ENCODE peak calls at places on chromosomes 1 and 21, in seven cellular contexts. One of them, this sample, is unnamed.
A peak's percentile ranks its signal among the peaks of the same experiment; 100 is the strongest.

GRCh38 chr1:155301342-155301841 is at the start of gene PKLR:
- DNase-seq in SK-N-SH: no peak
- DNase-seq in HepG2: no peak
- DNase-seq in K562: peak; percentile 81
- DNase-seq in HCT116: no peak
- DNase-seq in H1: no peak
- DNase-seq in GM12878: no peak
- DNase-seq in this sample: no peak

GRCh38 chr1:150981177-150981804 is 801 bp upstream of the ANXA9 start:
- DNase-seq in SK-N-SH: no peak
- DNase-seq in HepG2: peak; percentile 87
- DNase-seq in K562: no peak
- DNase-seq in HCT116: no peak
- DNase-seq in H1: peak; percentile 82
- DNase-seq in GM12878: no peak
- DNase-seq in this sample: peak; percentile 96

GRCh38 chr1:243312962-243313634 is 57.3 kb downstream of the SDCCAG8 start:
- DNase-seq in SK-N-SH: no peak
- DNase-seq in HepG2: no peak
- DNase-seq in K562: no peak
- DNase-seq in HCT116: no peak
- DNase-seq in H1: no peak
- DNase-seq in GM12878: peak; percentile 48
- DNase-seq in this sample: no peak

GRCh38 chr1:2539312-2539907 is 9.3 kb upstream of the HES5 start:
- DNase-seq in SK-N-SH: no peak
- DNase-seq in HepG2: no peak
- DNase-seq in K562: peak; percentile 64
- DNase-seq in HCT116: no peak
- DNase-seq in H1: peak; percentile 92
- DNase-seq in GM12878: no peak
- DNase-seq in this sample: no peak

GRCh38 chr1:77565321-77565720 is 117.1 kb downstream of the ZZZ3 start:
- DNase-seq in SK-N-SH: no peak
- DNase-seq in HepG2: no peak
- DNase-seq in K562: no peak
- DNase-seq in HCT116: no peak
- DNase-seq in H1: no peak
- DNase-seq in GM12878: no peak
- DNase-seq in this sample: no peak

GRCh38 chr1:164695956-164696665 is 137.1 kb downstream of the PBX1 start:
- DNase-seq in SK-N-SH: no peak
- DNase-seq in HepG2: no peak
- DNase-seq in K562: no peak
- DNase-seq in HCT116: no peak
- DNase-seq in H1: no peak
- DNase-seq in GM12878: no peak
- DNase-seq in this sample: no peak

GRCh38 chr1:185453496-185454192 is 136.6 kb upstream of the IVNS1ABP start:
- DNase-seq in SK-N-SH: no peak
- DNase-seq in HepG2: no peak
- DNase-seq in K562: no peak
- DNase-seq in HCT116: no peak
- DNase-seq in H1: no peak
- DNase-seq in GM12878: no peak
- DNase-seq in this sample: no peak

GRCh38 chr1:192943522-192943921 is 115.6 kb downstream of the UCHL5 start:
- DNase-seq in SK-N-SH: no peak
- DNase-seq in HepG2: no peak
- DNase-seq in K562: no peak
- DNase-seq in HCT116: no peak
- DNase-seq in H1: no peak
- DNase-seq in GM12878: no peak
- DNase-seq in this sample: no peak

GRCh38 chr1:63698001-63698838 is 75.6 kb upstream of the ROR1 start:
- DNase-seq in SK-N-SH: no peak
- DNase-seq in HepG2: no peak
- DNase-seq in K562: no peak
- DNase-seq in HCT116: no peak
- DNase-seq in H1: no peak
- DNase-seq in GM12878: no peak
- DNase-seq in this sample: no peak

GRCh38 chr1:118136511-118136937 is 48.5 kb downstream of the SPAG17 start:
- DNase-seq in SK-N-SH: no peak
- DNase-seq in HepG2: no peak
- DNase-seq in K562: no peak
- DNase-seq in HCT116: no peak
- DNase-seq in H1: no peak
- DNase-seq in GM12878: peak; percentile 47
- DNase-seq in this sample: no peak

GRCh38 chr1:233614743-233615521 is 1.0 kb downstream of the KCNK1 start:
- DNase-seq in SK-N-SH: peak; percentile 26
- DNase-seq in HepG2: no peak
- DNase-seq in K562: no peak
- DNase-seq in HCT116: no peak
- DNase-seq in H1: peak; percentile 65
- DNase-seq in GM12878: no peak
- DNase-seq in this sample: peak; percentile 76

GRCh38 chr1:245863566-245864184 is 643.4 kb downstream of the SMYD3 start:
- DNase-seq in SK-N-SH: no peak
- DNase-seq in HepG2: no peak
- DNase-seq in K562: no peak
- DNase-seq in HCT116: no peak
- DNase-seq in H1: no peak
- DNase-seq in GM12878: no peak
- DNase-seq in this sample: no peak

GRCh38 chr1:154430903-154431302 is 25.8 kb downstream of the IL6R start:
- DNase-seq in SK-N-SH: no peak
- DNase-seq in HepG2: no peak
- DNase-seq in K562: peak; percentile 35
- DNase-seq in HCT116: no peak
- DNase-seq in H1: no peak
- DNase-seq in GM12878: no peak
- DNase-seq in this sample: no peak

GRCh38 chr21:17343055-17343454 is 169.8 kb upstream of the CXADR start:
- DNase-seq in SK-N-SH: no peak
- DNase-seq in HepG2: peak; percentile 32
- DNase-seq in K562: peak; percentile 8
- DNase-seq in HCT116: no peak
- DNase-seq in H1: no peak
- DNase-seq in GM12878: no peak
- DNase-seq in this sample: peak; percentile 84

GRCh38 chr1:43669878-43670277 is 19.9 kb downstream of the KDM4A start:
- DNase-seq in SK-N-SH: no peak
- DNase-seq in HepG2: no peak
- DNase-seq in K562: no peak
- DNase-seq in HCT116: no peak
- DNase-seq in H1: no peak
- DNase-seq in GM12878: no peak
- DNase-seq in this sample: no peak

GRCh38 chr1:240351690-240352089 is 260.0 kb downstream of the FMN2 start:
- DNase-seq in SK-N-SH: no peak
- DNase-seq in HepG2: no peak
- DNase-seq in K562: no peak
- DNase-seq in HCT116: no peak
- DNase-seq in H1: no peak
- DNase-seq in GM12878: no peak
- DNase-seq in this sample: peak; percentile 8
- TF ChIP-seq JUND in SK-N-SH: no peak
- TF ChIP-seq JUND in HepG2: no peak
- TF ChIP-seq JUND in K562: no peak
- TF ChIP-seq JUND in HCT116: no peak
- TF ChIP-seq JUND in H1: no peak
- TF ChIP-seq JUND in GM12878: no peak
- TF ChIP-seq JUND in this sample: no peak

GRCh38 chr21:33069243-33069642 is 698 bp upstream of the OLIG1 start:
- DNase-seq in SK-N-SH: no peak
- DNase-seq in HepG2: no peak
- DNase-seq in K562: no peak
- DNase-seq in HCT116: no peak
- DNase-seq in H1: no peak
- DNase-seq in GM12878: no peak
- DNase-seq in this sample: no peak

GRCh38 chr21:33071878-33072306 is 2.0 kb downstream of the OLIG1 start:
- DNase-seq in SK-N-SH: no peak
- DNase-seq in HepG2: no peak
- DNase-seq in K562: no peak
- DNase-seq in HCT116: no peak
- DNase-seq in H1: peak; percentile 54
- DNase-seq in GM12878: no peak
- DNase-seq in this sample: peak; percentile 11

GRCh38 chr21:33069994-33070811 is at the start of gene OLIG1:
- DNase-seq in SK-N-SH: peak; percentile 48
- DNase-seq in HepG2: no peak
- DNase-seq in K562: no peak
- DNase-seq in HCT116: no peak
- DNase-seq in H1: peak; percentile 87
- DNase-seq in GM12878: no peak
- DNase-seq in this sample: peak; percentile 80

GRCh38 chr21:33069645-33069993 is 322 bp upstream of the OLIG1 start:
- DNase-seq in SK-N-SH: no peak
- DNase-seq in HepG2: no peak
- DNase-seq in K562: no peak
- DNase-seq in HCT116: no peak
- DNase-seq in H1: no peak
- DNase-seq in GM12878: no peak
- DNase-seq in this sample: no peak

GRCh38 chr21:33070921-33071877 is 1.3 kb downstream of the OLIG1 start:
- DNase-seq in SK-N-SH: peak; percentile 22
- DNase-seq in HepG2: no peak
- DNase-seq in K562: no peak
- DNase-seq in HCT116: no peak
- DNase-seq in H1: peak; percentile 72
- DNase-seq in GM12878: no peak
- DNase-seq in this sample: peak; percentile 21
- TF ChIP-seq JUND in SK-N-SH: no peak
- TF ChIP-seq JUND in HepG2: no peak
- TF ChIP-seq JUND in K562: no peak
- TF ChIP-seq JUND in HCT116: no peak
- TF ChIP-seq JUND in H1: no peak
- TF ChIP-seq JUND in GM12878: no peak
- TF ChIP-seq JUND in this sample: no peak

GRCh38 chr1:110538082-110538481 is 19.1 kb upstream of the KCNA10 start:
- DNase-seq in SK-N-SH: no peak
- DNase-seq in HepG2: no peak
- DNase-seq in K562: no peak
- DNase-seq in HCT116: no peak
- DNase-seq in H1: no peak
- DNase-seq in GM12878: no peak
- DNase-seq in this sample: no peak

GRCh38 chr1:110540891-110541685 is 22.1 kb upstream of the KCNA10 start:
- DNase-seq in SK-N-SH: no peak
- DNase-seq in HepG2: no peak
- DNase-seq in K562: no peak
- DNase-seq in HCT116: no peak
- DNase-seq in H1: no peak
- DNase-seq in GM12878: no peak
- DNase-seq in this sample: no peak

GRCh38 chr1:110541996-110542395 is 23.0 kb upstream of the KCNA10 start:
- DNase-seq in SK-N-SH: no peak
- DNase-seq in HepG2: no peak
- DNase-seq in K562: no peak
- DNase-seq in HCT116: no peak
- DNase-seq in H1: no peak
- DNase-seq in GM12878: no peak
- DNase-seq in this sample: no peak

GRCh38 chr1:110535985-110536384 is 17.0 kb upstream of the KCNA10 start:
- DNase-seq in SK-N-SH: no peak
- DNase-seq in HepG2: no peak
- DNase-seq in K562: no peak
- DNase-seq in HCT116: no peak
- DNase-seq in H1: no peak
- DNase-seq in GM12878: no peak
- DNase-seq in this sample: peak; percentile 10

DNA sequence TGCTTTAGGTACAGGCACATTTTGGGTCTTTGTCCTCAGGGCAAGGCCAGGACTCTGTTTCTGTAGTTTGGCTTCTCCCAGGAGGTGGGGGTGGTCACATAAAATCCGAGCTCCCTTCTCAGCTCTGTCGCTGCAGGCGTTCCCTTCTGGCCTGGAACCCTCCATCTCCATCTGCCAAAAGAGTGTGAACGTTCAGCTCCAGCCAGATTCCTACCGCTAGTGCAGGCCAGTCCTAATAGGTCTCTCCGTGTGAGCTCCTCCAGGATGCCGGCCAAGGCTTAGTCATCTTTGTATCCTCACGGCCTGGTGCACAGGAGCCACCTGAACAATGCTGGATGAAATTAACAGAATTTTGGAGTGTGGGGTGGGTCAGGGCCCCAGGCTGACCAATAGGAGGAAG is 19.9 kb upstream of the KCNA10 start:
- DNase-seq in SK-N-SH: no peak
- DNase-seq in HepG2: no peak
- DNase-seq in K562: no peak
- DNase-seq in HCT116: no peak
- DNase-seq in H1: no peak
- DNase-seq in GM12878: no peak
- DNase-seq in this sample: no peak
- TF ChIP-seq JUND in SK-N-SH: no peak
- TF ChIP-seq JUND in HepG2: no peak
- TF ChIP-seq JUND in K562: no peak
- TF ChIP-seq JUND in HCT116: no peak
- TF ChIP-seq JUND in H1: no peak
- TF ChIP-seq JUND in GM12878: no peak
- TF ChIP-seq JUND in this sample: no peak

DNA sequence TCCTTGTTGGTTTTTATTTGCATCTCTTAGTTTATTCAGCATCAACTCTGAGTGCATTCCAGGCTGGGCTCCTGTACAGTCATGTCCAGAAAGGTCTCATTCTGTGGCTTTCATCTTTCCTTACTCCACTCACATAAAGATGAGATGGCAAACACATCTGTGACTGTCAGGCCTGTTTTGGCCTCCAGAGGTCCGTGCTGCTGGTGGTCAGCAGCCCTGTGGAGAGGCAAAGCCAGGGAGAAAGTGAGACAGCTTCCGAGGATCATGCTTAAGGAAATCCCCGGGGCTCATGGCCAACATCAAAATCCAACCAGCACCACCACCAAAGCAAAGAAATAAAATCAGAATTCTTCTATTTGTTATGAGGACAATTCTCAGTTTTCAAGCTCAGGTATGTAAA is 96.1 kb upstream of the HIVEP3 start:
- DNase-seq in SK-N-SH: no peak
- DNase-seq in HepG2: no peak
- DNase-seq in K562: no peak
- DNase-seq in HCT116: no peak
- DNase-seq in H1: no peak
- DNase-seq in GM12878: no peak
- DNase-seq in this sample: no peak
- TF ChIP-seq JUND in SK-N-SH: no peak
- TF ChIP-seq JUND in HepG2: no peak
- TF ChIP-seq JUND in K562: no peak
- TF ChIP-seq JUND in HCT116: no peak
- TF ChIP-seq JUND in H1: no peak
- TF ChIP-seq JUND in GM12878: no peak
- TF ChIP-seq JUND in this sample: no peak